ENCODE peak calls at places on chromosome 20, in ten cellular contexts. M is stomach; B is tibial nerve; N is MM.1S; Y is cardiac muscle cell; A is Karpas-422; Z is NT2/D1; T is CD8-positive, alpha-beta memory T cell; S is right atrium auricular region; Q is ovary. G is an unnamed sample. For H3K4me1 and H3K36me3, the result is how much of the 10 kb centered on the place peaks cover.

GRCh38 chr20:53524589-53525311 is 68.9 kb downstream of the ZNF217 start:
- DNase-seq in M (no peak), B (no peak), N (no peak), Y (peak), A (no peak), Z (no peak), T (no peak), S (no peak), Q (no peak), G (no peak)

GRCh38 chr20:2290486-2290885 is 5.3 kb upstream of the TGM3 start:
- DNase-seq in M (no peak), B (no peak), N (no peak), Y (no peak), A (no peak), Z (no peak), T (no peak), S (no peak), Q (no peak), G (no peak)

GRCh38 chr20:59028812-59029211 is 3.3 kb downstream of the ATP5F1E start:
- DNase-seq in M (no peak), B (no peak), N (no peak), Y (no peak), A (no peak), Z (peak), T (no peak), S (no peak), Q (no peak), G (no peak)

GRCh38 chr20:64233725-64234124 is 21.8 kb upstream of the PCMTD2 start:
- DNase-seq in M (peak), B (no peak), N (no peak), Y (no peak), A (no peak), Z (no peak), T (no peak), S (no peak), Q (no peak), G (no peak)

GRCh38 chr20:10603971-10604864 is 69.6 kb downstream of the JAG1 start:
- DNase-seq in M (no peak), B (peak), N (no peak), Y (peak), A (no peak), Z (no peak), T (no peak), S (peak), Q (peak), G (no peak)

GRCh38 chr20:47379433-47380150 is 23.1 kb upstream of the ZMYND8 start:
- DNase-seq in M (no peak), B (no peak), N (no peak), Y (no peak), A (peak), Z (no peak), T (no peak), S (no peak), Q (peak), G (no peak)

GRCh38 chr20:29497261-29497671 is 1760.2 kb upstream of the DEFB115 start:
- DNase-seq in M (no peak), B (no peak), N (peak), Y (no peak), A (no peak), Z (peak), T (peak), S (no peak), Q (no peak), G (no peak)

GRCh38 chr20:9241232-9241692 is 172.4 kb downstream of the PLCB4 start:
- DNase-seq in M (no peak), B (no peak), N (no peak), Y (no peak), A (no peak), Z (no peak), T (no peak), S (no peak), Q (no peak), G (no peak)

GRCh38 chr20:45892828-45893500 is 1.8 kb downstream of the CTSA start:
- DNase-seq in M (no peak), B (no peak), N (peak), Y (no peak), A (no peak), Z (no peak), T (no peak), S (no peak), Q (no peak), G (no peak)

GRCh38 chr20:63711085-63711645 is 3.3 kb downstream of the ZGPAT start:
- DNase-seq in M (no peak), B (no peak), N (no peak), Y (no peak), A (no peak), Z (no peak), T (no peak), S (no peak), Q (no peak), G (no peak)

GRCh38 chr20:44911264-44911921 is 1.5 kb downstream of the PABPC1L start:
- DNase-seq in M (peak), B (no peak), N (peak), Y (peak), A (peak), Z (peak), T (peak), S (no peak), Q (peak), G (peak)

GRCh38 chr20:2254333-2254732 is 41.5 kb upstream of the TGM3 start:
- DNase-seq in M (no peak), B (no peak), N (no peak), Y (no peak), A (no peak), Z (no peak), T (no peak), S (no peak), Q (no peak), G (no peak)

GRCh38 chr20:41544472-41544871 is 73.7 kb downstream of the CHD6 start:
- DNase-seq in M (no peak), B (no peak), N (no peak), Y (no peak), A (no peak), Z (no peak), T (no peak), S (no peak), Q (no peak), G (no peak)

GRCh38 chr20:17680128-17680835 is 1.8 kb downstream of the RRBP1 start:
- DNase-seq in M (peak), B (no peak), N (no peak), Y (peak), A (no peak), Z (no peak), T (peak), S (peak), Q (peak), G (no peak)

GRCh38 chr20:7859371-7859802 is 80.9 kb downstream of the HAO1 start:
- DNase-seq in M (no peak), B (no peak), N (peak), Y (peak), A (peak), Z (peak), T (no peak), S (no peak), Q (no peak), G (no peak)

GRCh38 chr20:16666272-16666671 is 63.6 kb upstream of the SNRPB2 start:
- DNase-seq in M (no peak), B (no peak), N (no peak), Y (no peak), A (peak), Z (no peak), T (no peak), S (no peak), Q (no peak), G (no peak)

GRCh38 chr20:21450572-21450971 is 53.2 kb upstream of the NKX2-4 start:
- DNase-seq in M (no peak), B (no peak), N (no peak), Y (no peak), A (no peak), Z (no peak), T (no peak), S (no peak), Q (no peak), G (no peak)

GRCh38 chr20:64113796-64114355 is 6.5 kb upstream of the NPBWR2 start:
- DNase-seq in M (peak), B (no peak), N (no peak), Y (no peak), A (no peak), Z (no peak), T (no peak), S (no peak), Q (peak), G (peak)

GRCh38 chr20:44388466-44389023 is 33.0 kb downstream of the HNF4A start:
- DNase-seq in M (peak), B (peak), N (peak), Y (peak), A (peak), Z (peak), T (peak), S (peak), Q (peak), G (peak)

GRCh38 chr20:52104546-52105044 is 87.0 kb downstream of the ZFP64 start:
- DNase-seq in M (no peak), B (no peak), N (no peak), Y (peak), A (no peak), Z (peak), T (no peak), S (no peak), Q (no peak), G (no peak)

GRCh38 chr20:52102126-52102525 is 89.5 kb downstream of the ZFP64 start:
- DNase-seq in M (no peak), B (no peak), N (no peak), Y (no peak), A (no peak), Z (no peak), T (no peak), S (no peak), Q (no peak), G (no peak)

GRCh38 chr20:52103911-52104545 is 87.6 kb downstream of the ZFP64 start:
- DNase-seq in M (no peak), B (no peak), N (no peak), Y (no peak), A (no peak), Z (peak), T (no peak), S (no peak), Q (no peak), G (no peak)

GRCh38 chr20:52102559-52102958 is 89.0 kb downstream of the ZFP64 start:
- DNase-seq in M (no peak), B (no peak), N (no peak), Y (no peak), A (no peak), Z (no peak), T (no peak), S (no peak), Q (no peak), G (no peak)

GRCh38 chr20:52103469-52103910 is 88.1 kb downstream of the ZFP64 start:
- DNase-seq in M (no peak), B (no peak), N (no peak), Y (no peak), A (no peak), Z (peak), T (no peak), S (no peak), Q (no peak), G (no peak)
- H3K4me1 ChIP-seq in M (under half), B (under half), N (under half), Y (under half), A (under half), Z (under half), T (under half), S (under half), Q (under half), G (under half)

GRCh38 chr20:11682285-11682684 is 235.4 kb upstream of the BTBD3 start:
- DNase-seq in M (no peak), B (no peak), N (no peak), Y (no peak), A (no peak), Z (no peak), T (no peak), S (no peak), Q (no peak), G (no peak)

GRCh38 chr20:11677445-11678235 is 240.1 kb upstream of the BTBD3 start:
- DNase-seq in M (no peak), B (no peak), N (no peak), Y (no peak), A (no peak), Z (no peak), T (no peak), S (no peak), Q (no peak), G (no peak)

GRCh38 chr20:11675920-11676617 is 241.6 kb upstream of the BTBD3 start:
- DNase-seq in M (no peak), B (no peak), N (no peak), Y (no peak), A (no peak), Z (no peak), T (no peak), S (no peak), Q (no peak), G (no peak)

GRCh38 chr20:11672959-11673358 is 244.7 kb upstream of the BTBD3 start:
- DNase-seq in M (no peak), B (no peak), N (no peak), Y (no peak), A (no peak), Z (no peak), T (no peak), S (no peak), Q (no peak), G (no peak)

GRCh38 chr20:11676618-11677289 is 240.9 kb upstream of the BTBD3 start:
- DNase-seq in M (no peak), B (no peak), N (peak), Y (peak), A (peak), Z (peak), T (no peak), S (peak), Q (no peak), G (no peak)
- H3K4me3 ChIP-seq in M (no peak), B (no peak), N (no peak), Y (no peak), A (no peak), Z (no peak), T (no peak), S (no peak), Q (no peak), G (no peak)

GRCh38 chr20:36802326-36803223 is 29.0 kb upstream of the DSN1 start:
- DNase-seq in M (no peak), B (no peak), N (no peak), Y (no peak), A (no peak), Z (no peak), T (no peak), S (no peak), Q (no peak), G (no peak)

GRCh38 chr20:36804425-36804824 is 30.9 kb upstream of the DSN1 start:
- DNase-seq in M (no peak), B (no peak), N (no peak), Y (no peak), A (no peak), Z (no peak), T (no peak), S (no peak), Q (no peak), G (no peak)

GRCh38 chr20:36796117-36796516 is 22.6 kb upstream of the DSN1 start:
- DNase-seq in M (no peak), B (no peak), N (no peak), Y (no peak), A (no peak), Z (no peak), T (no peak), S (no peak), Q (no peak), G (no peak)

GRCh38 chr20:36796868-36797267 is 23.3 kb upstream of the DSN1 start:
- DNase-seq in M (no peak), B (no peak), N (no peak), Y (no peak), A (no peak), Z (no peak), T (no peak), S (no peak), Q (no peak), G (no peak)

DNA sequence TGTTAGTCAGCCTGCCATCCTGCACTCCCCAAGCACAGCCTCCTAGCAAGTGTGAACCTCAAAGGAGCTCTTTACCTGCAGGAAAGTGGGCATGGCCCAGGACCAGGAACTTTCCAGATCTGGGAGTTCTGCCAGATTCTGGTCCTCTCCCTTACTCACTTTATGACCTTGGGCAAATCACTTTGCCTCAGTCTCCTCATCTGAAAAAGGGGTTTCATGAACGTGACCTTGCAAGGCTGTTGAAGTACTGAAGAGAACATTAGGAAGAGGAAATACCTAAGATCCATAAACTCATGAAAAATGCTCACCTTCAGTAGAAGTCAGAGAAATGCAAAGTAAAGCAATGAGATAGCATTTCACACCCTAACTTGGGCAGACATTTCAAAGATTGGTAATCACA is 26.8 kb upstream of the DSN1 start:
- DNase-seq in M (no peak), B (no peak), N (no peak), Y (no peak), A (no peak), Z (no peak), T (no peak), S (no peak), Q (no peak), G (no peak)
- H3K36me3 ChIP-seq in M (half or more), B (half or more), N (under half), Y (half or more), A (half or more), Z (half or more), T (under half), S (half or more), Q (under half), G (under half)

DNA sequence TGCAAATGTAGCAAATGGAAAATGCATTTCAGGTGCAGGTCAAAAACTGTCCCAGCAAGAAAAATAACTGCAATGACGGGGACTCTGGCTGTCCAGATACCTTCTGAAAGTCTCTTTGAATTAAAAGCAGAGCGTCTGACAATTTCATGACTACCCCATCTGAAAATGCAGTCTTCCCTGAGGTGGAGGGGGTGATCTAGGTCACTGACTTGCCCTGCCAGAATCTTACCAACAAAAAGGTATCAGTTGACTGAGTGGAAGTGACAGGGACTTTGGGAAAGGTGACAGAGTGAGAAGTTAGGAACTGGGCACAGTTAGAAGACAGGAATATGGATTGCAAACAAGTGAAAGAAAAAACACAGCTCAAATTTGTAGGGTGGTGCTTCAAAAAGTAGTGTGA is 402.2 kb downstream of the DHX35 start:
- DNase-seq in M (no peak), B (no peak), N (no peak), Y (no peak), A (no peak), Z (no peak), T (no peak), S (no peak), Q (no peak), G (no peak)
- H3K4me1 ChIP-seq in M (under half), B (under half), N (under half), Y (under half), A (under half), Z (under half), T (under half), S (under half), Q (under half), G (under half)

GRCh38 chr20:51029556-51029955 is 6.6 kb upstream of the KCNG1 start:
- DNase-seq in M (no peak), B (no peak), N (no peak), Y (no peak), A (no peak), Z (no peak), T (no peak), S (no peak), Q (no peak), G (no peak)
- H3K4me3 ChIP-seq in M (no peak), B (no peak), N (no peak), Y (no peak), A (no peak), Z (no peak), T (no peak), S (no peak), Q (no peak), G (no peak)

GRCh38 chr20:19987046-19987445 is 30.1 kb upstream of the NAA20 start:
- DNase-seq in M (no peak), B (no peak), N (no peak), Y (no peak), A (no peak), Z (no peak), T (no peak), S (no peak), Q (no peak), G (no peak)
- H3K36me3 ChIP-seq in M (under half), B (under half), N (under half), Y (under half), A (under half), Z (under half), T (under half), S (under half), Q (under half), G (under half)

GRCh38 chr20:13228771-13229170 is 7.7 kb downstream of the ISM1 start:
- DNase-seq in M (no peak), B (no peak), N (no peak), Y (no peak), A (no peak), Z (no peak), T (no peak), S (no peak), Q (no peak), G (no peak)

GRCh38 chr20:13223731-13224130 is 2.7 kb downstream of the ISM1 start:
- DNase-seq in M (no peak), B (no peak), N (no peak), Y (no peak), A (no peak), Z (no peak), T (no peak), S (no peak), Q (no peak), G (no peak)

GRCh38 chr20:13222319-13222716 is 1.2 kb downstream of the ISM1 start:
- DNase-seq in M (no peak), B (no peak), N (no peak), Y (no peak), A (no peak), Z (no peak), T (no peak), S (no peak), Q (no peak), G (no peak)

GRCh38 chr20:13229538-13229937 is 8.5 kb downstream of the ISM1 start:
- DNase-seq in M (no peak), B (no peak), N (no peak), Y (no peak), A (no peak), Z (no peak), T (no peak), S (no peak), Q (no peak), G (no peak)

GRCh38 chr20:13226367-13226766 is 5.3 kb downstream of the ISM1 start:
- DNase-seq in M (no peak), B (no peak), N (no peak), Y (no peak), A (no peak), Z (no peak), T (no peak), S (no peak), Q (no peak), G (no peak)
- H3K4me1 ChIP-seq in M (under half), B (under half), N (under half), Y (under half), A (under half), Z (under half), T (under half), S (under half), Q (under half), G (under half)

GRCh38 chr20:62335532-62335931 is 31.6 kb downstream of the LAMA5 start:
- DNase-seq in M (no peak), B (no peak), N (no peak), Y (no peak), A (no peak), Z (no peak), T (no peak), S (no peak), Q (no peak), G (no peak)

GRCh38 chr20:62332421-62332820 is 29.6 kb downstream of the ADRM1 start:
- DNase-seq in M (no peak), B (no peak), N (no peak), Y (no peak), A (no peak), Z (no peak), T (no peak), S (no peak), Q (no peak), G (no peak)

GRCh38 chr20:62332989-62333819 is 30.4 kb downstream of the ADRM1 start:
- DNase-seq in M (no peak), B (no peak), N (no peak), Y (no peak), A (no peak), Z (no peak), T (no peak), S (no peak), Q (no peak), G (no peak)

GRCh38 chr20:62334881-62335280 is 32.1 kb downstream of the ADRM1 start:
- DNase-seq in M (no peak), B (no peak), N (no peak), Y (no peak), A (no peak), Z (no peak), T (no peak), S (no peak), Q (no peak), G (no peak)

DNA sequence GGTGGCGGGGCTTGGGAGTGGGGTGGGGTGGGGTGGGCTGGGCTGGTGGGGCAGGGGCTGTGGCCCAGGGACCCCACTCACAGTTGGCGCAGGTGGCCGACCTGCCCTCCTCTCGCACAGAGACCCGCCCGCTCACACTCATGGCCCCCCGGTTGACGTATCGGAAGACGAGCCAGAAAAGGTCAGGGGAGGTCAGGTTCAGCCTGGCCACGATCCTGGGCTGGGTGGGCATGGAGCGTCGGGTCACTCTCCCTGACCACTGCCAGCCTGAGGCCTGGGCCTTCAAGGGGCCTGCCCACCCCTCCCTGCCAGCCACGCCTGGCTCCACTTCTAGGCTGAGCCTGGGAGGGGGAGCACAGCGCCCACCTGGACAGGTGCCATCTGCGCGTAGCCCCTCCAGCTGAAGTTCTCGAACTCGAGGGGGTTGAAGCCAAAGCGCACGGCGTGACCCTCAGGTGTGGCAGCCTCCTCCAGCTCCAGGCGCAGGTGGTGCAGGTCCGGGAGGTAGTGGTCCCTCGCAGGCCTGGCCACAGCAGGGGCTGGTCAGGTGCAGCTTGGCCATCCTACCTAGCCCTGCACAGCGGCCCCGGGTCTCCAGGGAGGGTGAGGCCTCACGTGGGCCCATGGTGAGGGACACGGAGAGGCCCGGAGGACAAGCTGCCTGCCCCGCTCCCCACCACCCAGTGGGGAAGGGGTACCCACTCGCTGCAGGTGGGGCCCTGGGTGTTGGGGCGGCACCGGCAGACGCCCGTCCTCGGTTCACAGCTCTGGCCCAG is 31.2 kb downstream of the ADRM1 start:
- DNase-seq in M (no peak), B (no peak), N (no peak), Y (no peak), A (no peak), Z (no peak), T (no peak), S (no peak), Q (no peak), G (no peak)
- H3K4me3 ChIP-seq in M (no peak), B (no peak), N (no peak), Y (no peak), A (no peak), Z (no peak), T (no peak), S (no peak), Q (no peak), G (no peak)